ENCODE peak calls at places on chromosomes 2 and 18, in six cellular contexts. One of them, this sample, is unnamed.
A peak's percentile ranks its signal among the peaks of the same experiment; 100 is the strongest.

GRCh38 chr18:29096380-29096779 is 919.5 kb upstream of the CDH2 start:
- DNase-seq in PC-3: no peak
- DNase-seq in left ventricle myocardium inferior: no peak
- DNase-seq in mammary epithelial cell: no peak
- DNase-seq in heart left ventricle: no peak
- DNase-seq in suprapubic skin: no peak
- DNase-seq in this sample: no peak

GRCh38 chr2:5473596-5473995 is 218.6 kb upstream of the SOX11 start:
- DNase-seq in mammary epithelial cell: no peak
- DNase-seq in heart left ventricle: no peak
- DNase-seq in PC-3: no peak
- DNase-seq in suprapubic skin: no peak
- DNase-seq in left ventricle myocardium inferior: no peak
- DNase-seq in this sample: no peak

GRCh38 chr18:78681934-78682333 is 297.7 kb upstream of the SALL3 start:
- DNase-seq in PC-3: no peak
- DNase-seq in suprapubic skin: no peak
- DNase-seq in heart left ventricle: no peak
- DNase-seq in mammary epithelial cell: no peak
- DNase-seq in left ventricle myocardium inferior: no peak
- DNase-seq in this sample: no peak

GRCh38 chr2:217614498-217614897 is 388.3 kb downstream of the TNS1 start:
- DNase-seq in heart left ventricle: no peak
- DNase-seq in suprapubic skin: no peak
- DNase-seq in left ventricle myocardium inferior: no peak
- DNase-seq in mammary epithelial cell: peak; percentile 4
- DNase-seq in PC-3: no peak
- DNase-seq in this sample: no peak

GRCh38 chr18:5941869-5942268 is 46.5 kb upstream of the TMEM200C start:
- DNase-seq in suprapubic skin: no peak
- DNase-seq in left ventricle myocardium inferior: no peak
- DNase-seq in heart left ventricle: no peak
- DNase-seq in PC-3: no peak
- DNase-seq in mammary epithelial cell: no peak
- DNase-seq in this sample: no peak

GRCh38 chr18:302097-302496 is 34.2 kb upstream of the THOC1 start:
- DNase-seq in left ventricle myocardium inferior: no peak
- DNase-seq in suprapubic skin: no peak
- DNase-seq in mammary epithelial cell: no peak
- DNase-seq in PC-3: no peak
- DNase-seq in heart left ventricle: no peak
- DNase-seq in this sample: no peak

GRCh38 chr2:83971547-83971946 is 487.5 kb downstream of the SUCLG1 start:
- DNase-seq in mammary epithelial cell: no peak
- DNase-seq in PC-3: peak; percentile 3
- DNase-seq in left ventricle myocardium inferior: no peak
- DNase-seq in heart left ventricle: no peak
- DNase-seq in suprapubic skin: no peak
- DNase-seq in this sample: no peak

GRCh38 chr2:105573490-105573889 is 171.2 kb upstream of the NCK2 start:
- DNase-seq in left ventricle myocardium inferior: no peak
- DNase-seq in mammary epithelial cell: no peak
- DNase-seq in heart left ventricle: no peak
- DNase-seq in PC-3: no peak
- DNase-seq in suprapubic skin: no peak
- DNase-seq in this sample: no peak

GRCh38 chr2:200592414-200593075 is 6.7 kb downstream of the AOX1 start:
- DNase-seq in left ventricle myocardium inferior: no peak
- DNase-seq in suprapubic skin: no peak
- DNase-seq in heart left ventricle: no peak
- DNase-seq in mammary epithelial cell: no peak
- DNase-seq in PC-3: peak; percentile 43
- DNase-seq in this sample: no peak

GRCh38 chr2:64177315-64177714 is 33.1 kb upstream of the PELI1 start:
- DNase-seq in suprapubic skin: no peak
- DNase-seq in heart left ventricle: no peak
- DNase-seq in mammary epithelial cell: no peak
- DNase-seq in PC-3: no peak
- DNase-seq in left ventricle myocardium inferior: no peak
- DNase-seq in this sample: no peak

GRCh38 chr18:39205565-39205964 is 1640.0 kb upstream of the CELF4 start:
- DNase-seq in suprapubic skin: no peak
- DNase-seq in heart left ventricle: no peak
- DNase-seq in mammary epithelial cell: peak; percentile 6
- DNase-seq in left ventricle myocardium inferior: no peak
- DNase-seq in PC-3: no peak
- DNase-seq in this sample: no peak

GRCh38 chr2:140567734-140568133 is 1563.1 kb downstream of the LRP1B start:
- DNase-seq in PC-3: peak; percentile 45
- DNase-seq in suprapubic skin: no peak
- DNase-seq in mammary epithelial cell: peak; percentile 62
- DNase-seq in heart left ventricle: no peak
- DNase-seq in left ventricle myocardium inferior: no peak
- DNase-seq in this sample: no peak

GRCh38 chr2:146203232-146203631 is 1641.6 kb upstream of the ACVR2A start:
- DNase-seq in left ventricle myocardium inferior: no peak
- DNase-seq in mammary epithelial cell: no peak
- DNase-seq in PC-3: no peak
- DNase-seq in suprapubic skin: no peak
- DNase-seq in heart left ventricle: no peak
- DNase-seq in this sample: no peak

GRCh38 chr18:46226461-46226860 is 122.3 kb downstream of the HAUS1 start:
- DNase-seq in PC-3: no peak
- DNase-seq in left ventricle myocardium inferior: no peak
- DNase-seq in heart left ventricle: no peak
- DNase-seq in suprapubic skin: no peak
- DNase-seq in mammary epithelial cell: no peak
- DNase-seq in this sample: no peak

GRCh38 chr2:44767691-44768090 is 173.8 kb upstream of the SIX3 start:
- DNase-seq in suprapubic skin: no peak
- DNase-seq in left ventricle myocardium inferior: no peak
- DNase-seq in mammary epithelial cell: no peak
- DNase-seq in PC-3: no peak
- DNase-seq in heart left ventricle: no peak
- DNase-seq in this sample: no peak

GRCh38 chr2:229164545-229165249 is 106.4 kb downstream of the PID1 start:
- DNase-seq in left ventricle myocardium inferior: no peak
- DNase-seq in PC-3: peak; percentile 10
- DNase-seq in suprapubic skin: no peak
- DNase-seq in heart left ventricle: no peak
- DNase-seq in mammary epithelial cell: no peak
- DNase-seq in this sample: no peak

GRCh38 chr2:211181626-211182025 is 625.2 kb downstream of the CPS1 start:
- DNase-seq in mammary epithelial cell: no peak
- DNase-seq in left ventricle myocardium inferior: no peak
- DNase-seq in suprapubic skin: no peak
- DNase-seq in PC-3: peak; percentile 44
- DNase-seq in heart left ventricle: no peak
- DNase-seq in this sample: no peak

GRCh38 chr2:74983606-74984005 is 25.2 kb downstream of the POLE4 start:
- DNase-seq in heart left ventricle: no peak
- DNase-seq in PC-3: no peak
- DNase-seq in mammary epithelial cell: no peak
- DNase-seq in suprapubic skin: no peak
- DNase-seq in left ventricle myocardium inferior: no peak
- DNase-seq in this sample: no peak

GRCh38 chr2:219911541-219911940 is 284.1 kb downstream of the SLC4A3 start:
- DNase-seq in left ventricle myocardium inferior: no peak
- DNase-seq in PC-3: no peak
- DNase-seq in mammary epithelial cell: no peak
- DNase-seq in suprapubic skin: no peak
- DNase-seq in heart left ventricle: no peak
- DNase-seq in this sample: no peak
- TF ChIP-seq CTCF in left ventricle myocardium inferior: no peak
- TF ChIP-seq CTCF in PC-3: no peak
- TF ChIP-seq CTCF in mammary epithelial cell: no peak
- TF ChIP-seq CTCF in suprapubic skin: no peak
- TF ChIP-seq CTCF in heart left ventricle: no peak
- TF ChIP-seq CTCF in this sample: no peak

DNA sequence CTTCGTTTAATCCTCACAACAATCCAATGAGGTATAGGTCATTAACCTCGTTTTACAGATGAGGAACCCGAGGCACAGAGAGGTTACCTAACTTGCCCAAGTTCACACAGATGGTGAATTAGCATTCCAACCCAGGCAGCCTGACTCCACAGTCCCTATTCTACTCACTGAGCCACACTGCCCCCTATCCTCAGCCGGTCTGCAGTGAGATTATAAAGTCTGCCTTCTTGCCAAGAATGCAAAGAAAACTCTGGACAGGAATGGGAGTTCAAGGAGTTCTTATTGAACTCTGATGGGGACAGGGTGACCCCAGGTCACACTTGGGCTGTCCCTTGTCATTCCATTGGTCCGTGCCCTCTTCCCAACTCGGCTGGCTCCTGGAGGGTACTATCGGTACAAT is 118.1 kb upstream of the MSH6 start:
- DNase-seq in suprapubic skin: no peak
- DNase-seq in PC-3: peak; percentile 62
- DNase-seq in mammary epithelial cell: peak; percentile 19
- DNase-seq in left ventricle myocardium inferior: no peak
- DNase-seq in heart left ventricle: no peak
- DNase-seq in this sample: no peak
- TF ChIP-seq CTCF in suprapubic skin: no peak
- TF ChIP-seq CTCF in PC-3: peak; percentile 72
- TF ChIP-seq CTCF in mammary epithelial cell: peak; percentile 15
- TF ChIP-seq CTCF in left ventricle myocardium inferior: no peak
- TF ChIP-seq CTCF in heart left ventricle: no peak
- TF ChIP-seq CTCF in this sample: no peak

DNA sequence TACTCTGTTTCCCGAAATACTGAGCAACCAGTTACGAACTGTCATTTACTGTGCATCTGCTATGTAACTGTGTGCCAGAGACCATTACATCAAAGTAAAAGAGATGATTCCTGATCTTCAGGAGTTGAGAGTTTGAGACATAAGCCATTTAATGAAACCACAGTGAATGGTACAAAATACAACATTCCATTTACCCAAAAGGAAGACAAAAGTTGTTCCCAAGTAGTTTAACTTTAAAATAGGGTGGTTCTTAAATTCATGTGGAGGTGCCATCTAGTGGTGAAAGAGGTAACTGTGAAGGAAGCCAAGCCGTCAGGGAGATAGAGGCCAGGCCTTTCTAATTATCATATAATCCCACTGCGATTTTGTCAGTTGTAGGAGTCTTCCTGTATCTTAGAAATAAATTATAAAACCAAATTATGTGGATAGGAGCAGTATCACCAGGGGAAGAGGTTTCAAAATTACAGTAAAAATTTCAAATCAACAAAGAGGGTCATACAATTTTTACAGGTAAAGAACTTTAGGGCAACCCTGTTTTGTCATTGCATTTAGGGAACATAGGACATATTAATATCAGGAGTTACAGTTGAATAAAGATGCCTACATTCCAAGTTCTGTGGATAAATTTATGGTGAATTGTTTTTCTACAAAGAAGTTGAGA is 67.7 kb downstream of the EPAS1 start:
- DNase-seq in heart left ventricle: no peak
- DNase-seq in PC-3: peak; percentile 83
- DNase-seq in suprapubic skin: no peak
- DNase-seq in mammary epithelial cell: peak; percentile 39
- DNase-seq in left ventricle myocardium inferior: no peak
- DNase-seq in this sample: no peak
- TF ChIP-seq CTCF in heart left ventricle: peak; percentile 87
- TF ChIP-seq CTCF in PC-3: peak; percentile 95
- TF ChIP-seq CTCF in suprapubic skin: peak; percentile 69
- TF ChIP-seq CTCF in mammary epithelial cell: peak; percentile 82
- TF ChIP-seq CTCF in left ventricle myocardium inferior: peak; percentile 91
- TF ChIP-seq CTCF in this sample: peak; percentile 90

DNA sequence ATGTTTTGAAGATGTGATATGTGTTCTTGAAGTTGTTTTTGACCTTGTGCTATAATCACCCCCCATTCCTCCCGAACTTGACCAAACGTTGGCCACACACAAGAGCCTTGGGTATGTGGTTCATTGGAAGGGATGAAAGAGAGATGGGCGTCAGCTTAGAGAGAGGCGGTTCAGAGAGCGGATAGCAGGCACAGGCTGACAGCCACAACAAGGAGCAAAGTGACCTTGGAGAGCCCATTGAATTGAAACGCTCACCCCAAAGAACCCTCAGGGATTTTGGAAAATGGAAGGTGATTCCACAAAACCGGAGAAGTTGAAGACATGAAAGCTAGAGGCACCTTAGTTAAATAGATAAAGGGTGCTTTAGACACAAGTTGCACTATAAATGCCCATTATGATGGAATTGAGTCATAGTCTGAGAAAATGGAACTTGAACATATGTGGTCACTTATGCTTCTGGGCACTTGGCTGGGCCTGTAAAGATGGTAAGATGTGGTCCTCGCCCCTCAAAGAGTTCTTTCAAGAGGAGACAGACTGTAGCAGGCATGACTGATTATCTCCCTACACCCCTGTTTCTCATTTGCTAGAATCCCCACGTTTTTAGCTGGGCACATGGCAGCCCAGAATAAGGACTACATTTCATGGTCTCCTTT is 188.5 kb upstream of the HAAO start:
- DNase-seq in mammary epithelial cell: no peak
- DNase-seq in left ventricle myocardium inferior: no peak
- DNase-seq in PC-3: no peak
- DNase-seq in heart left ventricle: no peak
- DNase-seq in suprapubic skin: peak; percentile 33
- DNase-seq in this sample: no peak
- TF ChIP-seq CTCF in mammary epithelial cell: no peak
- TF ChIP-seq CTCF in left ventricle myocardium inferior: no peak
- TF ChIP-seq CTCF in PC-3: no peak
- TF ChIP-seq CTCF in heart left ventricle: no peak
- TF ChIP-seq CTCF in suprapubic skin: no peak
- TF ChIP-seq CTCF in this sample: no peak

GRCh38 chr18:63073481-63073880 is 246.1 kb downstream of the BCL2 start:
- DNase-seq in left ventricle myocardium inferior: no peak
- DNase-seq in mammary epithelial cell: no peak
- DNase-seq in heart left ventricle: no peak
- DNase-seq in suprapubic skin: no peak
- DNase-seq in PC-3: peak; percentile 54
- DNase-seq in this sample: no peak
- TF ChIP-seq CTCF in left ventricle myocardium inferior: no peak
- TF ChIP-seq CTCF in mammary epithelial cell: no peak
- TF ChIP-seq CTCF in heart left ventricle: no peak
- TF ChIP-seq CTCF in suprapubic skin: no peak
- TF ChIP-seq CTCF in PC-3: peak; percentile 60
- TF ChIP-seq CTCF in this sample: no peak

GRCh38 chr18:36901277-36901701 is 72.4 kb downstream of the KIAA1328 start:
- DNase-seq in heart left ventricle: no peak
- DNase-seq in suprapubic skin: no peak
- DNase-seq in left ventricle myocardium inferior: no peak
- DNase-seq in PC-3: peak; percentile 27
- DNase-seq in mammary epithelial cell: no peak
- DNase-seq in this sample: no peak

GRCh38 chr18:36897253-36897652 is 68.3 kb downstream of the KIAA1328 start:
- DNase-seq in PC-3: no peak
- DNase-seq in left ventricle myocardium inferior: no peak
- DNase-seq in mammary epithelial cell: no peak
- DNase-seq in suprapubic skin: no peak
- DNase-seq in heart left ventricle: no peak
- DNase-seq in this sample: no peak

GRCh38 chr18:36903215-36903928 is 74.4 kb downstream of the KIAA1328 start:
- DNase-seq in suprapubic skin: no peak
- DNase-seq in mammary epithelial cell: no peak
- DNase-seq in left ventricle myocardium inferior: no peak
- DNase-seq in heart left ventricle: no peak
- DNase-seq in PC-3: no peak
- DNase-seq in this sample: no peak

GRCh38 chr18:36895606-36896005 is 66.7 kb downstream of the KIAA1328 start:
- DNase-seq in left ventricle myocardium inferior: no peak
- DNase-seq in heart left ventricle: no peak
- DNase-seq in mammary epithelial cell: no peak
- DNase-seq in PC-3: no peak
- DNase-seq in suprapubic skin: no peak
- DNase-seq in this sample: no peak

GRCh38 chr18:36899289-36899688 is 70.4 kb downstream of the KIAA1328 start:
- DNase-seq in mammary epithelial cell: peak; percentile 26
- DNase-seq in left ventricle myocardium inferior: no peak
- DNase-seq in heart left ventricle: no peak
- DNase-seq in PC-3: peak; percentile 48
- DNase-seq in suprapubic skin: no peak
- DNase-seq in this sample: no peak
- TF ChIP-seq CTCF in mammary epithelial cell: peak; percentile 44
- TF ChIP-seq CTCF in left ventricle myocardium inferior: no peak
- TF ChIP-seq CTCF in heart left ventricle: no peak
- TF ChIP-seq CTCF in PC-3: peak; percentile 50
- TF ChIP-seq CTCF in suprapubic skin: no peak
- TF ChIP-seq CTCF in this sample: peak; percentile 38